ENCODE peak calls at places on chromosomes 6 and 20, in ten cellular contexts. U, P, F, G, D, K, N, Q, I and A are unnamed samples.

GRCh38 chr6:31222496-31222895 is 49.4 kb downstream of the HLA-C start:
- DNase-seq in F (no peak), D (no peak), N (no peak), Q (no peak), P (no peak), I (no peak), U (no peak), K (no peak), G (no peak), A (no peak)

GRCh38 chr6:112037783-112038216 is 16.1 kb upstream of the CCN6 start:
- DNase-seq in D (peak; percentile 91), F (no peak), I (no peak), G (peak; percentile 83), Q (peak; percentile 91), N (no peak), U (peak; percentile 26), P (peak; percentile 97), K (peak; percentile 99), A (peak; percentile 76)

GRCh38 chr6:131960371-131961133 is 9.4 kb upstream of the CCN2 start:
- DNase-seq in K (peak; percentile 56), I (no peak), N (no peak), F (no peak), D (peak; percentile 76), G (peak; percentile 18), Q (no peak), P (no peak), U (no peak), A (no peak)

GRCh38 chr6:35731736-35732532 is 4.9 kb upstream of the ARMC12 start:
- DNase-seq in N (peak; percentile 95), K (peak; percentile 86), P (peak; percentile 81), F (no peak), U (peak; percentile 50), D (peak; percentile 87), I (peak; percentile 97), G (peak; percentile 82), Q (peak; percentile 87), A (peak; percentile 86)

GRCh38 chr6:137832110-137832509 is 34.9 kb upstream of the TNFAIP3 start:
- DNase-seq in N (no peak), K (peak; percentile 85), F (peak; percentile 73), D (no peak), P (peak; percentile 95), G (peak; percentile 88), I (no peak), U (peak; percentile 91), Q (peak; percentile 93), A (peak; percentile 60)

GRCh38 chr20:57445298-57445697 is 54.1 kb downstream of the RBM38 start:
- DNase-seq in D (no peak), U (no peak), G (peak; percentile 27), I (no peak), Q (no peak), F (no peak), P (peak; percentile 39), N (no peak), K (peak; percentile 94), A (no peak)

GRCh38 chr6:135703621-135704020 is 147.9 kb upstream of the PDE7B start:
- DNase-seq in Q (no peak), G (no peak), K (no peak), P (no peak), I (no peak), N (no peak), U (no peak), D (no peak), F (no peak), A (no peak)

GRCh38 chr6:75460636-75461035 is 33.0 kb downstream of the FILIP1 start:
- DNase-seq in P (peak; percentile 53), F (no peak), U (no peak), D (peak; percentile 52), Q (no peak), G (no peak), I (no peak), K (peak; percentile 44), N (no peak), A (no peak)

GRCh38 chr6:105137388-105137787 is 42.4 kb downstream of the POPDC3 start:
- DNase-seq in U (no peak), I (peak; percentile 24), K (peak; percentile 57), P (no peak), Q (peak; percentile 9), G (no peak), D (no peak), F (no peak), N (peak; percentile 33), A (no peak)

GRCh38 chr6:105135907-105136432 is 43.8 kb downstream of the POPDC3 start:
- DNase-seq in P (peak; percentile 27), G (no peak), N (no peak), Q (peak; percentile 34), U (peak; percentile 33), F (no peak), I (peak; percentile 36), K (peak; percentile 71), D (peak; percentile 18), A (peak; percentile 7)

GRCh38 chr6:105135056-105135455 is 44.8 kb downstream of the POPDC3 start:
- DNase-seq in K (peak; percentile 57), F (no peak), G (peak; percentile 3), Q (peak; percentile 24), D (peak; percentile 14), N (peak; percentile 40), P (peak; percentile 25), U (no peak), I (peak; percentile 36), A (peak; percentile 11)

GRCh38 chr6:105138141-105138540 is 41.7 kb downstream of the POPDC3 start:
- DNase-seq in U (no peak), K (no peak), D (no peak), P (no peak), Q (no peak), F (no peak), G (no peak), I (no peak), N (no peak), A (no peak)

DNA sequence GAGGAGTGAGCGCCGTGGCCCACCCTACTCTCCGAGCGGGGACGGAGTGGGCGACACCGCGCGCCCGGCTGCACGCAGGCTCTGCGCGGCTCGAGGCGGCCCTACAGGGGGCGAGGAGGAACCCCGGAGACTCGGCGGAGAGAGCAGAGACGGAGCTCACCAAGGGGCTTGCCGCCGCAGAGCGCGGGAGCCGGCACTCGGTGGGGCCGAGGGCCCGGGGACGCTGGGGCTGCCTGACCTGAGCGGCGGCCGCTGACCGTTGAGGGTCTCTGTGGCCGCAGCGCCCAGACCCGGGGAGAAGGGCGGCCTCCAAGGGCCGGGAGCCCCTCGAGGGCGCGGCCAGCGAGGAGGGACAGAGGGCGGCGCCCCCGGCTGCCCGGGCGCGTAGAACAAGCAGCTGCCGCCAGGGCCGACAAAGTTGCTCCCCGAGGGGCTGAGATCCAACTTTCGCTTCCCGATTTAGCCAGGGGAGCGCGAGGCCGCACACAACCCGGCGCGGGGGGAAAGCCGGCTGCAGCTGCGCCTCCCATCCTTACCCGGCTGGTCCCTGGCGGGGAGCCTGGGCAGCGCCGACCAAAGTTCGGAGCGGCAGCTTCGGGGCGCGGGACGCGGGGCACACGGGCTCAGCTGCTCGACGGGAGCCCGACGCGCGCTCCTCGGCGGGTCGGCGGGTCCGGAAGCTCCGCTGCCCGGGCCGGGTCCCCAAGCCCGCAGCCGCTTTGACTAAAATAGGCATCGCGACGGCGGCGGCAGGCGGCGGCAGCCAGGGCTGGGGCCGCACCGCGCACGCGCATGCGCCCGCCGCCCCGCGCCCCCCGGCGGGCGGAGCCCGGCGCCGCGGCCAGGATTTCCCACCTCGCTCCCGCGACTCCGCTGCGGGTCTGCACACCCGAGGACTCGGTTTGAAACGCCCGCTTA is 43.1 kb downstream of the POPDC3 start:
- DNase-seq in G (no peak), P (peak; percentile 42), U (no peak), Q (peak; percentile 55), I (peak; percentile 81), K (peak; percentile 81), N (peak; percentile 87), F (no peak), D (peak; percentile 55), A (peak; percentile 51)
- TF ChIP-seq EZH2 in G (no peak), P (no peak), U (no peak), Q (no peak), I (peak; percentile 18), K (no peak), N (peak; percentile 78), F (no peak), D (no peak), A (peak; percentile 63)

DNA sequence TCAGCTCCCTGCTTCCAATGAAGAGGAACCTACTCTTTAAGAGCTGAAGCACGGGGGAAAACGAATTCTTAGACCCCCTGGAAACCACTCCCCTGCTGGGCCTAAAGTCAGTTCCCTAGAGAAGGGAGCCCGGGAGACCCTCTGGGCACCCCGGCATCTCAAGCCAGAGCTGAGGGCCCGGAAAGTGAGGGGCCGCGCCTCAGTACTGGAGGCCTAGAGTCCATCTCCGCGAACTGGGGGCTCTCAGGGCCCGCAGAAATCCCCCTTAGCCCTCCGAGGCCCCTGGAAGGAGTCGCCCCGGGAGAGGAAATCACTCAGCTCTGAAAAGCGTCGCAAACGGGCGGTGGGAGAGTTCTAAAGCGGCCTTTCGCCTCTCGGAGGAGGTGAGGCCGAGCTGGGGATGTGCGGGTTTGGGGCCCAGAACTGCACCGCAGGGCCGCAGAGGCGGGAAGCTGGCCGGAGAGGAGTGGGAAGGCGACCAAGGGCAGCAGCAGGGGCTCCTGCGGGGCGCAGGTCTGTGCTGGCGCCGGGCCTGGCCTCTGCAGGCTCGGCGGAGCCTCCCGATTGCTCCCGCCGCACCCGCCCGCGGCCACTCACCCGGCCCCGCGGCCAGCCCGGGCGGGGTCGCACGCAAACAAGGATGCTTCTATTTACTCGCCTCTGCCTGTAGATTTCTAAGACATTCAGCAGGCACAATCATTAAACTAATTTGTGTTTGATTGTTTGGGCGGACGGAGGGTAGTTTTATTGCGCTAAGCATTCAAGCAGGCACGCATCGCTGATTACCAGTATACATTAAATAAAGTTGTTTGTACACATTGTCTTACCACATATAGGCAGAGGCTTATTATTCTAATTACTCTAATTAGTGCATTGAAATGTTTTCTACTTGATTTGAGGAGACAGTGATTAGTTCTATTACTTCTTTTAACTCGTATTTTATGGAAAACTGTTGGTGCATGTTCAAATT is 9.2 kb downstream of the POU3F2 start:
- DNase-seq in G (no peak), D (no peak), K (no peak), I (peak; percentile 67), P (peak; percentile 8), F (no peak), U (no peak), Q (no peak), N (peak; percentile 70), A (no peak)
- TF ChIP-seq EZH2 in G (no peak), D (peak; percentile 89), K (no peak), I (peak; percentile 92), P (peak; percentile 93), F (no peak), U (no peak), Q (peak; percentile 41), N (peak; percentile 72), A (no peak)

DNA sequence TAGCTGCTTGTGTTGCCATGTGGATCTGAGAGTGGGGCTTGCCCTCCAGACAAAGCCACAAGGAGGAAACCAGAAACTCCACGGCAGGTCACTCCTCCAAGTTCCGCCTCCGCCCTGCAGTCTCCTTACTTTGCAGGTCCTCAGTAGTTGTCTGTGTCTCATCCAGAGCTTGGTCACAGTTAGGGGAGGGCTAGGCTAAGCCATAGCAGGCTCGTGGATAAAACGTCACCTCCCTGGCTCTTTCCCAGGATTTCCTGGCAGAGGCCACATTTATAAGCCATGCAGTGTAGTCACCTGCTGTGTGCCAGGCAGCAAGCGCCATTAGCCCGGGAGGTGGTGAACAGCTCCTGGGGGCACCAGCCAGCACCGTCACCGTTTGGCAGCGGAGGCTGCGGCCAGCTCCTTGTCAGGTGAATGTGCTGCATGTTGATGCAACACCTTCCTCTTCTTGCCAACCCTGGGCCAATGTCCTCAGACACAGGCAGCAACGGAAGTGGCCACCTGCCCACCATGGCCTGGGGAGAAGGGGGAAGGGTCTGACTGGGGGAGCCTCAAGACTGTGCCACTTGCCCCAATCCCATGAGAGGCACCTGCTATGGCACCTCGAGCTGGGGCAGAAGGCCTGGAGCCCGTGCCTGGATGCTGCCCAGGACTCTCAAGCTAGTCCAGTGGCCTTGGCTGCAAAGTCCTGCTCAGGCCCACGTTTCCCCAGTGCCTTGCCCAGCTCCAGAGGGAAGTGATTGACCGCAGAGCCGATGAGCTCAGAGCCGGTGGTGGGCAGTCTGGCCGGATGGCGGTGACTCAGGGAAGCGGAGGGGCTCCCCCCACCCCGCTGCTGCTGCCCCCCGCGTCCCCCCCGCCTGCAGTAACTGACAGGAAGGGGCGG is 39.0 kb upstream of the SLCO4A1 start:
- DNase-seq in N (no peak), G (peak; percentile 98), D (peak; percentile 86), P (peak; percentile 74), Q (peak; percentile 61), U (no peak), F (no peak), I (no peak), K (peak; percentile 51), A (peak; percentile 63)
- TF ChIP-seq EZH2 in N (no peak), G (no peak), D (no peak), P (no peak), Q (no peak), U (no peak), F (no peak), I (no peak), K (no peak), A (no peak)

GRCh38 chr6:142087950-142088857 is 44.5 kb upstream of the GJE1 start:
- DNase-seq in K (no peak), N (peak; percentile 1), U (no peak), I (peak; percentile 17), Q (no peak), P (no peak), F (no peak), D (no peak), G (no peak), A (no peak)
- TF ChIP-seq EZH2 in K (no peak), N (no peak), U (no peak), I (no peak), Q (no peak), P (no peak), F (no peak), D (no peak), G (no peak), A (no peak)